ENCODE peak calls at places on chromosomes 16 and 17, in five cellular contexts. R, S, C, I and P are unnamed samples.

GRCh38 chr16:3609895-3610697 is 1.3 kb downstream of the SLX4 start:
- DNase-seq in R (no peak), S (no peak), C (peak), I (no peak), P (no peak)

GRCh38 chr16:5854027-5854426 is 756.4 kb upstream of the EEF2KMT start:
- DNase-seq in R (no peak), S (no peak), C (no peak), I (no peak), P (no peak)

GRCh38 chr16:24984101-24984500 is 31.1 kb downstream of the ARHGAP17 start:
- DNase-seq in R (no peak), S (no peak), C (no peak), I (no peak), P (no peak)

GRCh38 chr17:81666342-81667191 is at the start of the genes CCDC137 and OXLD1:
- DNase-seq in R (peak), S (peak), C (peak), I (peak), P (peak)

GRCh38 chr17:38578229-38578628 is 27.5 kb downstream of the SRCIN1 start:
- DNase-seq in R (no peak), S (no peak), C (no peak), I (no peak), P (no peak)

GRCh38 chr17:61568219-61569072 is 22.6 kb downstream of the NACA2 start:
- DNase-seq in R (no peak), S (no peak), C (no peak), I (no peak), P (no peak)

GRCh38 chr17:77957215-77957868 is 1.2 kb upstream of the TNRC6C start:
- DNase-seq in R (no peak), S (no peak), C (peak), I (no peak), P (no peak)

GRCh38 chr16:4093495-4094137 is 22.6 kb downstream of the ADCY9 start:
- DNase-seq in R (peak), S (no peak), C (no peak), I (no peak), P (no peak)

GRCh38 chr17:12996357-12996756 is 21.5 kb downstream of the ELAC2 start:
- DNase-seq in R (no peak), S (no peak), C (no peak), I (no peak), P (no peak)

GRCh38 chr16:75550211-75550662 is 5.8 kb downstream of the TMEM231 start:
- DNase-seq in R (no peak), S (no peak), C (peak), I (no peak), P (no peak)

GRCh38 chr17:63848834-63849689 is 6.6 kb upstream of the SMARCD2 start:
- DNase-seq in R (peak), S (peak), C (peak), I (peak), P (peak)

GRCh38 chr17:57612202-57613071 is 132.7 kb downstream of the CCDC182 start:
- DNase-seq in R (no peak), S (no peak), C (peak), I (no peak), P (peak)

GRCh38 chr17:42016411-42016831 is 818 bp downstream of the DNAJC7 start:
- DNase-seq in R (no peak), S (no peak), C (peak), I (no peak), P (no peak)

GRCh38 chr17:42009170-42009569 is 8.1 kb downstream of the DNAJC7 start:
- DNase-seq in R (no peak), S (no peak), C (peak), I (no peak), P (no peak)

GRCh38 chr17:42005128-42005527 is 12.1 kb downstream of the DNAJC7 start:
- DNase-seq in R (no peak), S (no peak), C (no peak), I (no peak), P (no peak)

GRCh38 chr17:42010898-42011516 is 6.2 kb downstream of the DNAJC7 start:
- DNase-seq in R (no peak), S (no peak), C (no peak), I (no peak), P (no peak)
- TF ChIP-seq CTCF in R (no peak), S (no peak), C (no peak), I (no peak), P (no peak)

GRCh38 chr16:47141773-47142468 is 1.8 kb downstream of the NETO2 start:
- DNase-seq in R (peak), S (peak), C (peak), I (peak), P (peak)

GRCh38 chr16:47142469-47143328 is 1.0 kb downstream of the NETO2 start:
- DNase-seq in R (peak), S (peak), C (peak), I (no peak), P (peak)

GRCh38 chr16:47144559-47144877 is 773 bp upstream of the NETO2 start:
- DNase-seq in R (no peak), S (no peak), C (no peak), I (no peak), P (no peak)

GRCh38 chr16:47143329-47143676 is 442 bp downstream of the NETO2 start:
- DNase-seq in R (peak), S (peak), C (peak), I (no peak), P (no peak)

DNA sequence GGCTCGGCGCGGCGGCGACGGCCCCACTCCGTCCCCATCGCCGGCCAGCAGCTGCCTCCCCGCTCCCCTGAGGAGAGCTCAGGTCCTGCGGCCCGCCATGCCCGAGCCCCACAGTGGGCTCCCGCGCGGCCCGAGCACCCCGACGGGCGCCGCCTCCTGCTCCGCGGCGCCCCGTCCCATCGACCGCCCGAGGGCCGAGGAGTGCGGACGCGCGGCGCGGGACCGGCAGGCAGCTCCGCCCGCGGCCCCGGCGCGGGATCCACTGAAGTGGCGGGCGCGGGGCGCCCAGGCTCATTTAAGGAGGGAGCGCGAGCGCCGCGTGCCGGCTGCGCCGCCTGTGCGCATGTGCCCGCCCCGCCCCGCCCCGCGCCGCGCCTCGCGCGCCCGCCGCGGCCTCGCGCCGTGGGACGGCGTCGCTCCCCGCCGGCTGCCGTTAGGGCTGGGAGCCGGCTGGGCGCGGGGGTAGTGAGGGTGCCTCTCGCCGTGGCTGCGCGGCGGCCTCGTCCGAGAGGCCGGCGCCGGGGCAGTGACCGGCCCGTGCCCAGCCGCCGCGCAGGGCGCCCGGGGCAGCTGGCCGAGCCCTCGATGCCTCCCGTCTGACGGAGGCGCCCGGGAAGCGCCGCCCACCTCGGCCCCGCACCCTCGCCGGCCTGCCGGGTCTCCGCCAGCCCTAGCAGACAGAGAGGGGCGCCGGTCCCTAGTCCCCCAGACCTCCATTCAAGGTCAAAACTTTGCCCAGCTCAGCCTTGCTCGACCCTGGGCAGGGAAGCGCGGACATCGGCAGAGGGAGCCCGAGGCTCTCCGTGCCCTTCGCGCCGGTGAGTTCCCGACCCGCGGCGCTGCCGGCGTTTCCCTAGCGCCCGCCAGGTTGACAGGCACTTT is at the start of gene NETO2:
- DNase-seq in R (peak), S (peak), C (peak), I (no peak), P (peak)
- TF ChIP-seq CTCF in R (peak), S (no peak), C (peak), I (peak), P (no peak)

DNA sequence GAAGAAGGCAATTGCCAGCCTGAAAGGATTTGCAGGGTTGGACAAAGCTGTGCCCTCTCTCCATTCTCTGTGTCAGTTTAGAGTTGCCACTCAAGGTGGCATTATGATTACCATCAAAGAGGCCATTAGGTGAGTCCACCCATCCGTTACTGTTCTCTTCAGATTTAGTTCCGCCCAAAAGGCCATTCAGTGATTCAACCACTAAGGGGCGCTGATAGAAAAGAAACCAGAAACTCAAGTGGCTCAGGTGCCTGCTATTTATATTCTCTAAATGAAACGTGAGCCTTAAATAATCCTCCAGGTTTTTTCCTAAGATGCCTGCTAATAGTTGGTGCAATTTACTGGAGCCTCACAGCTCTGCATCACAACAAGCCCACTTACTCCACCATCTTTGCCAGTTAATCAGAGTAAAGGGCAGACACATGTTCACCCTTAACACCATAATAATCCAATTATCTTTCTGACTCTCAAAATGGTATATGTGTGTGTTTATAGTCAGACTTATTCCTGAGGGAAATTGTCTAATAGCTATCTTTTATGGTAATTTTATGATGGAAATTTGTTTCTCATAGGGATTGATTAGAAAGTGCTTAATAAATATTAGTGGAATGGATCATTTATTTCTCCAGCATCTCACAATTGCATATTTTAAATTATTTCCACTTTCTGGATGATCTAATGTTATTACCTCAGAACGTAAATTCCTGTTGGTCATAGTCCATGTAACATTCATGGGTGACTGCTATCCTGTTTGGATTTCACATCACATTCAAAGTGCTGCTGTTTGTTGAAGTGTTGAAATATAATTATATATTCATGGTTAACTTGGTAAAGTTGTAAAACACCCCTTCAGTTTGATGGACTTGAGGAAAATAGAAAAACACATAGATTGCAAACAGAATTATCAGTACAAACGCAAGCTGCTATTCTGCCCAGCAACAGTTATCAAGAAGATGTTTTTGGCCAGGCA is 59.3 kb downstream of the TANGO6 start:
- DNase-seq in R (no peak), S (peak), C (peak), I (peak), P (no peak)
- TF ChIP-seq CTCF in R (peak), S (peak), C (peak), I (peak), P (no peak)

DNA sequence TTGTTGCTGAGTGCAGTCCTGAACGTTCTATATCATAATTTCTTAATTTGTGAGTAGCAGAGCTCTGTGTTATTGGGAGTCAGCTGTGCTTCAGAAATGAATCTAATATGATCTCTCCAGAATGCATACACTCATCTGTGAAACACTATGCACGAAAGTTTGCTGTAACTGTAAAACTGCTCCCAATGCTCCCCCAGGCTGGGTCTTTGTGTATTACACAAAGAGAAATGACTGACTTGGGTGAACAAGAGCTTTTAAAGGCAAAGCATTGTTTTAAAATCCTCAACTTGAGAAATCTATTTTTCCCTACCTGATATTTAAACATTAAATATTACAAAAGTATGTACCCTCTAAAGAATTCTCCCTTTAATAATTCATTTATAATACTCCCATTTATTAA is 636.7 kb upstream of the KIF2B start:
- DNase-seq in R (no peak), S (no peak), C (no peak), I (no peak), P (no peak)
- TF ChIP-seq CTCF in R (no peak), S (no peak), C (no peak), I (no peak), P (no peak)

GRCh38 chr16:19980866-19981265 is 92.8 kb downstream of the GPR139 start:
- DNase-seq in R (no peak), S (no peak), C (no peak), I (no peak), P (no peak)
- TF ChIP-seq CTCF in R (peak), S (peak), C (peak), I (peak), P (no peak)

GRCh38 chr16:86462334-86463084 is 47.8 kb upstream of the FOXF1 start:
- DNase-seq in R (no peak), S (no peak), C (no peak), I (peak), P (no peak)
- TF ChIP-seq CTCF in R (no peak), S (no peak), C (no peak), I (peak), P (no peak)